ENCODE peak calls at places on chromosomes 11 and 22, in ten cellular contexts. One of them, this sample, is unnamed.

GRCh38 chr22:21917206-21917958 is 35.3 kb downstream of the PPM1F start:
- DNase-seq in upper lobe of right lung: no peak
- DNase-seq in fibroblast of pulmonary artery: peak
- DNase-seq in body of pancreas: peak
- DNase-seq in cardiac fibroblast: no peak
- DNase-seq in fibroblast of the aortic adventitia: peak
- DNase-seq in progenitor cell of endocrine pancreas: no peak
- DNase-seq in GM23338: peak
- DNase-seq in H9: no peak
- DNase-seq in K562: no peak
- DNase-seq in this sample: no peak

GRCh38 chr11:83827940-83828554 is 541.9 kb upstream of the CCDC90B start:
- DNase-seq in upper lobe of right lung: no peak
- DNase-seq in fibroblast of pulmonary artery: peak
- DNase-seq in body of pancreas: no peak
- DNase-seq in cardiac fibroblast: peak
- DNase-seq in fibroblast of the aortic adventitia: peak
- DNase-seq in progenitor cell of endocrine pancreas: no peak
- DNase-seq in GM23338: peak
- DNase-seq in H9: no peak
- DNase-seq in K562: peak
- DNase-seq in this sample: peak

GRCh38 chr11:116070555-116070954 is 566.3 kb upstream of the CADM1 start:
- DNase-seq in upper lobe of right lung: no peak
- DNase-seq in fibroblast of pulmonary artery: no peak
- DNase-seq in body of pancreas: no peak
- DNase-seq in cardiac fibroblast: no peak
- DNase-seq in fibroblast of the aortic adventitia: no peak
- DNase-seq in progenitor cell of endocrine pancreas: no peak
- DNase-seq in GM23338: no peak
- DNase-seq in H9: no peak
- DNase-seq in K562: no peak
- DNase-seq in this sample: no peak

GRCh38 chr11:8291421-8292350 is 28.0 kb upstream of the LMO1 start:
- DNase-seq in upper lobe of right lung: no peak
- DNase-seq in fibroblast of pulmonary artery: no peak
- DNase-seq in body of pancreas: no peak
- DNase-seq in cardiac fibroblast: no peak
- DNase-seq in fibroblast of the aortic adventitia: no peak
- DNase-seq in progenitor cell of endocrine pancreas: no peak
- DNase-seq in GM23338: no peak
- DNase-seq in H9: peak
- DNase-seq in K562: no peak
- DNase-seq in this sample: no peak

GRCh38 chr11:69391192-69392103 is 90.0 kb upstream of the LINC01488 start:
- DNase-seq in upper lobe of right lung: peak
- DNase-seq in fibroblast of pulmonary artery: no peak
- DNase-seq in body of pancreas: no peak
- DNase-seq in cardiac fibroblast: no peak
- DNase-seq in fibroblast of the aortic adventitia: no peak
- DNase-seq in progenitor cell of endocrine pancreas: no peak
- DNase-seq in GM23338: no peak
- DNase-seq in H9: no peak
- DNase-seq in K562: no peak
- DNase-seq in this sample: no peak

GRCh38 chr11:68117896-68118470 is 3.2 kb downstream of the CHKA start:
- DNase-seq in upper lobe of right lung: no peak
- DNase-seq in fibroblast of pulmonary artery: no peak
- DNase-seq in body of pancreas: no peak
- DNase-seq in cardiac fibroblast: no peak
- DNase-seq in fibroblast of the aortic adventitia: no peak
- DNase-seq in progenitor cell of endocrine pancreas: no peak
- DNase-seq in GM23338: peak
- DNase-seq in H9: peak
- DNase-seq in K562: no peak
- DNase-seq in this sample: no peak

GRCh38 chr11:2771758-2772466 is 72.1 kb upstream of the KCNQ1OT1 start:
- DNase-seq in upper lobe of right lung: peak
- DNase-seq in fibroblast of pulmonary artery: no peak
- DNase-seq in body of pancreas: peak
- DNase-seq in cardiac fibroblast: no peak
- DNase-seq in fibroblast of the aortic adventitia: no peak
- DNase-seq in progenitor cell of endocrine pancreas: peak
- DNase-seq in GM23338: no peak
- DNase-seq in H9: peak
- DNase-seq in K562: no peak
- DNase-seq in this sample: no peak

GRCh38 chr11:112841719-112842118 is 119.5 kb upstream of the NCAM1 start:
- DNase-seq in upper lobe of right lung: no peak
- DNase-seq in fibroblast of pulmonary artery: no peak
- DNase-seq in body of pancreas: no peak
- DNase-seq in cardiac fibroblast: no peak
- DNase-seq in fibroblast of the aortic adventitia: no peak
- DNase-seq in progenitor cell of endocrine pancreas: no peak
- DNase-seq in GM23338: no peak
- DNase-seq in H9: no peak
- DNase-seq in K562: no peak
- DNase-seq in this sample: no peak

GRCh38 chr22:36528336-36528735 is 630 bp downstream of the EIF3D start:
- DNase-seq in upper lobe of right lung: no peak
- DNase-seq in fibroblast of pulmonary artery: peak
- DNase-seq in body of pancreas: peak
- DNase-seq in cardiac fibroblast: peak
- DNase-seq in fibroblast of the aortic adventitia: no peak
- DNase-seq in progenitor cell of endocrine pancreas: no peak
- DNase-seq in GM23338: no peak
- DNase-seq in H9: no peak
- DNase-seq in K562: peak
- DNase-seq in this sample: no peak

GRCh38 chr22:17131686-17132085 is 10.5 kb upstream of the TMEM121B start:
- DNase-seq in upper lobe of right lung: no peak
- DNase-seq in fibroblast of pulmonary artery: no peak
- DNase-seq in body of pancreas: no peak
- DNase-seq in cardiac fibroblast: no peak
- DNase-seq in fibroblast of the aortic adventitia: no peak
- DNase-seq in progenitor cell of endocrine pancreas: no peak
- DNase-seq in GM23338: peak
- DNase-seq in H9: no peak
- DNase-seq in K562: no peak
- DNase-seq in this sample: no peak

GRCh38 chr11:73001615-73002014 is 140.5 kb downstream of the FCHSD2 start:
- DNase-seq in upper lobe of right lung: no peak
- DNase-seq in fibroblast of pulmonary artery: peak
- DNase-seq in body of pancreas: peak
- DNase-seq in cardiac fibroblast: peak
- DNase-seq in fibroblast of the aortic adventitia: peak
- DNase-seq in progenitor cell of endocrine pancreas: no peak
- DNase-seq in GM23338: no peak
- DNase-seq in H9: no peak
- DNase-seq in K562: no peak
- DNase-seq in this sample: no peak

GRCh38 chr11:94664336-94664735 is 97.2 kb downstream of the PIWIL4 start:
- DNase-seq in upper lobe of right lung: no peak
- DNase-seq in fibroblast of pulmonary artery: no peak
- DNase-seq in body of pancreas: peak
- DNase-seq in cardiac fibroblast: no peak
- DNase-seq in fibroblast of the aortic adventitia: no peak
- DNase-seq in progenitor cell of endocrine pancreas: peak
- DNase-seq in GM23338: no peak
- DNase-seq in H9: no peak
- DNase-seq in K562: no peak
- DNase-seq in this sample: no peak

GRCh38 chr11:135074397-135074998 is 662.5 kb upstream of the B3GAT1 start:
- DNase-seq in upper lobe of right lung: no peak
- DNase-seq in fibroblast of pulmonary artery: no peak
- DNase-seq in body of pancreas: no peak
- DNase-seq in cardiac fibroblast: peak
- DNase-seq in fibroblast of the aortic adventitia: no peak
- DNase-seq in progenitor cell of endocrine pancreas: no peak
- DNase-seq in GM23338: peak
- DNase-seq in H9: no peak
- DNase-seq in K562: no peak
- DNase-seq in this sample: no peak
- TF ChIP-seq CTCF in upper lobe of right lung: no peak
- TF ChIP-seq CTCF in fibroblast of pulmonary artery: peak
- TF ChIP-seq CTCF in body of pancreas: no peak
- TF ChIP-seq CTCF in cardiac fibroblast: no peak
- TF ChIP-seq CTCF in fibroblast of the aortic adventitia: no peak
- TF ChIP-seq CTCF in progenitor cell of endocrine pancreas: no peak
- TF ChIP-seq CTCF in GM23338: peak
- TF ChIP-seq CTCF in H9: peak
- TF ChIP-seq CTCF in K562: no peak
- TF ChIP-seq CTCF in this sample: no peak

GRCh38 chr22:48806227-48806781 is 1021.4 kb downstream of the BRD1 start:
- DNase-seq in upper lobe of right lung: peak
- DNase-seq in fibroblast of pulmonary artery: no peak
- DNase-seq in body of pancreas: no peak
- DNase-seq in cardiac fibroblast: no peak
- DNase-seq in fibroblast of the aortic adventitia: no peak
- DNase-seq in progenitor cell of endocrine pancreas: no peak
- DNase-seq in GM23338: no peak
- DNase-seq in H9: no peak
- DNase-seq in K562: no peak
- DNase-seq in this sample: no peak
- TF ChIP-seq CTCF in upper lobe of right lung: no peak
- TF ChIP-seq CTCF in fibroblast of pulmonary artery: no peak
- TF ChIP-seq CTCF in body of pancreas: no peak
- TF ChIP-seq CTCF in cardiac fibroblast: no peak
- TF ChIP-seq CTCF in fibroblast of the aortic adventitia: no peak
- TF ChIP-seq CTCF in progenitor cell of endocrine pancreas: no peak
- TF ChIP-seq CTCF in GM23338: no peak
- TF ChIP-seq CTCF in H9: no peak
- TF ChIP-seq CTCF in K562: no peak
- TF ChIP-seq CTCF in this sample: no peak

GRCh38 chr11:44555031-44555800 is 10.2 kb upstream of the CD82 start:
- DNase-seq in upper lobe of right lung: no peak
- DNase-seq in fibroblast of pulmonary artery: no peak
- DNase-seq in body of pancreas: no peak
- DNase-seq in cardiac fibroblast: no peak
- DNase-seq in fibroblast of the aortic adventitia: no peak
- DNase-seq in progenitor cell of endocrine pancreas: no peak
- DNase-seq in GM23338: no peak
- DNase-seq in H9: no peak
- DNase-seq in K562: no peak
- DNase-seq in this sample: no peak

GRCh38 chr11:44559207-44559943 is 6.1 kb upstream of the CD82 start:
- DNase-seq in upper lobe of right lung: no peak
- DNase-seq in fibroblast of pulmonary artery: no peak
- DNase-seq in body of pancreas: no peak
- DNase-seq in cardiac fibroblast: no peak
- DNase-seq in fibroblast of the aortic adventitia: no peak
- DNase-seq in progenitor cell of endocrine pancreas: no peak
- DNase-seq in GM23338: peak
- DNase-seq in H9: peak
- DNase-seq in K562: no peak
- DNase-seq in this sample: no peak

GRCh38 chr11:44561275-44561781 is 4.1 kb upstream of the CD82 start:
- DNase-seq in upper lobe of right lung: no peak
- DNase-seq in fibroblast of pulmonary artery: no peak
- DNase-seq in body of pancreas: no peak
- DNase-seq in cardiac fibroblast: peak
- DNase-seq in fibroblast of the aortic adventitia: no peak
- DNase-seq in progenitor cell of endocrine pancreas: no peak
- DNase-seq in GM23338: no peak
- DNase-seq in H9: no peak
- DNase-seq in K562: peak
- DNase-seq in this sample: no peak

GRCh38 chr11:44557464-44557863 is 8.0 kb upstream of the CD82 start:
- DNase-seq in upper lobe of right lung: no peak
- DNase-seq in fibroblast of pulmonary artery: no peak
- DNase-seq in body of pancreas: no peak
- DNase-seq in cardiac fibroblast: no peak
- DNase-seq in fibroblast of the aortic adventitia: no peak
- DNase-seq in progenitor cell of endocrine pancreas: no peak
- DNase-seq in GM23338: no peak
- DNase-seq in H9: no peak
- DNase-seq in K562: no peak
- DNase-seq in this sample: no peak

DNA sequence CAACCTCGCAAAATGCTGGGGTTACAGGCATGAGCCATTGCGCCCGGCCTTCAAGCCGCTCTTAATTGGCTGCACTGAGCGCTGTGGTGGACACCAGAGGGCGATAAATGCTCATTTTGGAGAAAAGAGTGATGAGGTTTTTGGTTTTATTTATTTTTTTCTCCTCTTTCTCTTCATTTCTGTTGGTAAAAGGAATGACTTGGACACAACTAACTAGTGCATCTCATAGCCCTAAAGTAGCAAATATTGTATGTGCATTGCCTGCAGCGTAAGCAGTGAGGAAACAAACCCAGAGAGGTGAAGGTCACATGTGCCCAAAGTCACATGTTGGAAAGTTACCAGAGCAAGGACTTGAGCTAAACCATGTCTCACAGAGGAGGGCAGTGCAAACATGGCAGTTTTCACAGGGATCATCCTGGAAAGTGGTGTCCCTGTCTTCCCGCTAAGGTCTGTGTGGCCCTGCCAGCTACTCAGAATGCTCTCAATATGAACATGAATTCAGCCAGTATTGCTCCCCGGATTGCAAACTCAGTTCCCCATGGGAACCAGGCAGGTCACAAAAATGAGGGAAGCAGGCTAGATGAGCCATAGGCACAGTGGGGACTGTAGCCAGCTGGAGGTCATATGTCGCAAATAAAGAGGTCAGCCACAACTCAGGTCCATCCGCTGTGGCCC is 8.6 kb upstream of the CD82 start:
- DNase-seq in upper lobe of right lung: no peak
- DNase-seq in fibroblast of pulmonary artery: peak
- DNase-seq in body of pancreas: peak
- DNase-seq in cardiac fibroblast: peak
- DNase-seq in fibroblast of the aortic adventitia: peak
- DNase-seq in progenitor cell of endocrine pancreas: no peak
- DNase-seq in GM23338: peak
- DNase-seq in H9: peak
- DNase-seq in K562: no peak
- DNase-seq in this sample: peak
- TF ChIP-seq CTCF in upper lobe of right lung: peak
- TF ChIP-seq CTCF in fibroblast of pulmonary artery: peak
- TF ChIP-seq CTCF in body of pancreas: peak
- TF ChIP-seq CTCF in cardiac fibroblast: peak
- TF ChIP-seq CTCF in fibroblast of the aortic adventitia: peak
- TF ChIP-seq CTCF in progenitor cell of endocrine pancreas: peak
- TF ChIP-seq CTCF in GM23338: peak
- TF ChIP-seq CTCF in H9: peak
- TF ChIP-seq CTCF in K562: peak
- TF ChIP-seq CTCF in this sample: peak

GRCh38 chr11:12087075-12087775 is 23.2 kb upstream of the MICAL2 start:
- DNase-seq in upper lobe of right lung: no peak
- DNase-seq in fibroblast of pulmonary artery: peak
- DNase-seq in body of pancreas: no peak
- DNase-seq in cardiac fibroblast: peak
- DNase-seq in fibroblast of the aortic adventitia: peak
- DNase-seq in progenitor cell of endocrine pancreas: no peak
- DNase-seq in GM23338: peak
- DNase-seq in H9: no peak
- DNase-seq in K562: peak
- DNase-seq in this sample: peak
- TF ChIP-seq CTCF in upper lobe of right lung: no peak
- TF ChIP-seq CTCF in fibroblast of pulmonary artery: peak
- TF ChIP-seq CTCF in body of pancreas: no peak
- TF ChIP-seq CTCF in cardiac fibroblast: peak
- TF ChIP-seq CTCF in fibroblast of the aortic adventitia: peak
- TF ChIP-seq CTCF in progenitor cell of endocrine pancreas: no peak
- TF ChIP-seq CTCF in GM23338: no peak
- TF ChIP-seq CTCF in H9: peak
- TF ChIP-seq CTCF in K562: no peak
- TF ChIP-seq CTCF in this sample: peak

This sample was measured in HFFc6.